ENCODE peak calls at places on chromosomes 13 and 19, in nine cellular contexts. W is IMR-90, F is PC-3, N is thoracic aorta, R is Karpas-422, I is neural progenitor cell, P is mesendoderm, T is ovary, Y is spleen. D is an unnamed sample.

GRCh38 chr19:20928371-20928770 is 5.3 kb downstream of the ZNF85 start:
- DNase-seq in W (peak; percentile 87), F (no peak), N (no peak), R (no peak), I (no peak), P (no peak), T (no peak), Y (no peak), D (no peak)

GRCh38 chr13:29125934-29126424 is 305.8 kb downstream of the MTUS2 start:
- DNase-seq in W (no peak), F (no peak), N (no peak), R (no peak), I (no peak), P (no peak), T (no peak), Y (no peak), D (no peak)

GRCh38 chr13:75762066-75762937 is 126.2 kb downstream of the LMO7 start:
- DNase-seq in W (peak; percentile 63), F (peak; percentile 58), N (no peak), R (no peak), I (no peak), P (no peak), T (no peak), Y (no peak), D (peak; percentile 74)

GRCh38 chr19:42284641-42285341 is 15.7 kb downstream of the CIC start:
- DNase-seq in W (no peak), F (no peak), N (no peak), R (peak; percentile 69), I (peak; percentile 56), P (peak; percentile 46), T (peak; percentile 75), Y (peak; percentile 92), D (peak; percentile 41)

GRCh38 chr19:35621708-35622107 is 7.1 kb upstream of the RBM42 start:
- DNase-seq in W (no peak), F (no peak), N (no peak), R (no peak), I (no peak), P (no peak), T (no peak), Y (no peak), D (no peak)

GRCh38 chr13:33194820-33195692 is 90.5 kb downstream of the STARD13 start:
- DNase-seq in W (peak; percentile 96), F (peak; percentile 54), N (peak; percentile 29), R (no peak), I (no peak), P (no peak), T (no peak), Y (no peak), D (no peak)

GRCh38 chr13:31896427-31896826 is 135.1 kb upstream of the FRY start:
- DNase-seq in W (peak; percentile 63), F (no peak), N (no peak), R (no peak), I (peak; percentile 8), P (peak; percentile 13), T (no peak), Y (no peak), D (no peak)

GRCh38 chr19:3451451-3451866 is 28.9 kb downstream of the SMIM24 start:
- DNase-seq in W (no peak), F (no peak), N (no peak), R (no peak), I (no peak), P (no peak), T (no peak), Y (no peak), D (no peak)

GRCh38 chr13:75226755-75227435 is 255.1 kb downstream of the TBC1D4 start:
- DNase-seq in W (peak; percentile 86), F (peak; percentile 89), N (no peak), R (no peak), I (no peak), P (peak; percentile 5), T (no peak), Y (no peak), D (no peak)

GRCh38 chr19:42360787-42361544 is 29.1 kb downstream of the CNFN start:
- DNase-seq in W (no peak), F (no peak), N (no peak), R (no peak), I (peak; percentile 80), P (peak; percentile 70), T (no peak), Y (no peak), D (no peak)

GRCh38 chr13:91504216-91504615 is 105.8 kb downstream of the GPC5 start:
- DNase-seq in W (no peak), F (no peak), N (no peak), R (no peak), I (no peak), P (no peak), T (no peak), Y (no peak), D (no peak)

GRCh38 chr19:30717381-30717780 is 345.2 kb downstream of the ZNF536 start:
- DNase-seq in W (no peak), F (no peak), N (no peak), R (no peak), I (no peak), P (no peak), T (no peak), Y (peak; percentile 30), D (no peak)

GRCh38 chr13:59458908-59459579 is 704.7 kb downstream of the DIAPH3 start:
- DNase-seq in W (peak; percentile 85), F (peak; percentile 76), N (no peak), R (no peak), I (peak; percentile 17), P (peak; percentile 32), T (no peak), Y (peak; percentile 77), D (no peak)

GRCh38 chr19:7590256-7590655 is 5.4 kb upstream of the CAMSAP3 start:
- DNase-seq in W (no peak), F (peak; percentile 44), N (no peak), R (no peak), I (no peak), P (no peak), T (no peak), Y (no peak), D (no peak)
- H3K36me3 ChIP-seq in W (no peaks in the 10 kb centered on the region), F (no peaks in the 10 kb centered on the region), N (no peaks in the 10 kb centered on the region), R (no peaks in the 10 kb centered on the region), I (no peaks in the 10 kb centered on the region), P (no peaks in the 10 kb centered on the region), T (no peaks in the 10 kb centered on the region), Y (no peaks in the 10 kb centered on the region), D (no peaks in the 10 kb centered on the region)

DNA sequence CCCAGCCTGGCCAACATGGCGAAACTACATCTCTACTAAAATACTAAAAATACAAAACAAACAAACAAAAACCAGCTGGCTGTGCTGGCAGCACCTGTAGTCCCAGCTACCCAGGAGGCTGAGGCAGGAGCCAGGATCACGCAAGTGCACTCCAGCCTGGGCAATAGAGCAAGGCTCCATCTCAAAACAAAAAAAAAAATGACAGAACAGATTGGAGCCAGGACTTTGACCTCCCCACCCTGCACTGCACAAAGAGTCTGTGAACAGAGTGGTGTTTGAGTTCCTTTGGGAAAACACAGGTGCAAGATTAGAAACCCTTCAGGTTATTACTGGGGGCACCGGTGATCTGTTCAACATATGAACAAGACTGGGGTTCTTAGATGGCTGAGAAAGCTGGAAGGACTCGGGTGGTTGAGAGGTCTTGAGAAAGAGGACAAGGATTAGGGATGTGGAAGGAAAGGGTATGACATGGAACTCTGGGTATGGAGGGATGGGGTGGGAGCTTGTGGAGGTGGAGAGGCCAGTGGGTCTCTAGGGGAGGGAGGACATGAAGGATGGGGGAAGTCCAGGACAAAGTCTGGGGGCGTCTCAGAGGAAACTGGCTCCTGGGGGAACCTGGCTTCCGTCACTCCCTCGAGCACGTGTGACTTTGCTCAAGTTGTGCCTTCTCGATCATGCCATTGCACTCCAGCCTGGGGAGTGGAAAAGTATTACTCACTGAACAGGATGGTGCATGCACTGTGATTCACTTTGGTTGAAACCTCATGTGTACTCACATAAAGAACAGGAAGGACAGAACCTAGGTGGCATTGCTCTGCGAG is 25.9 kb downstream of the RCN3 start:
- DNase-seq in W (peak; percentile 69), F (peak; percentile 90), N (no peak), R (peak; percentile 41), I (no peak), P (no peak), T (no peak), Y (no peak), D (no peak)
- H3K4me1 ChIP-seq in W (no peaks in the 10 kb centered on the region), F (peaks cover 15% of the 10 kb centered on the region), N (no peaks in the 10 kb centered on the region), R (no peaks in the 10 kb centered on the region), I (peaks cover 8% of the 10 kb centered on the region), P (no peaks in the 10 kb centered on the region), T (peaks cover 2% of the 10 kb centered on the region), Y (peaks cover 41% of the 10 kb centered on the region), D (peaks cover 46% of the 10 kb centered on the region)

GRCh38 chr13:20191902-20192469 is 752 bp downstream of the GJB2 start:
- DNase-seq in W (no peak), F (peak; percentile 65), N (no peak), R (no peak), I (peak; percentile 76), P (peak; percentile 72), T (no peak), Y (no peak), D (peak; percentile 10)
- H3K27me3 ChIP-seq in W (peaks cover 55% of the 10 kb centered on the region), F (no peaks in the 10 kb centered on the region), N (peaks cover 17% of the 10 kb centered on the region), R (no peaks in the 10 kb centered on the region), I (peaks cover 98% of the 10 kb centered on the region), P (peaks cover 43% of the 10 kb centered on the region), T (peaks cover 2% of the 10 kb centered on the region), Y (peaks cover 51% of the 10 kb centered on the region), D (peaks cover 44% of the 10 kb centered on the region)

GRCh38 chr19:49857061-49857833 is 6.3 kb downstream of the PTOV1 start:
- DNase-seq in W (no peak), F (no peak), N (no peak), R (no peak), I (no peak), P (no peak), T (peak; percentile 45), Y (no peak), D (no peak)

GRCh38 chr19:49857834-49858590 is 7.1 kb downstream of the PTOV1 start:
- DNase-seq in W (no peak), F (no peak), N (no peak), R (peak; percentile 69), I (no peak), P (no peak), T (peak; percentile 55), Y (no peak), D (no peak)

GRCh38 chr19:49859838-49860715 is 7.3 kb downstream of the PNKP start:
- DNase-seq in W (no peak), F (no peak), N (no peak), R (no peak), I (no peak), P (no peak), T (peak; percentile 60), Y (no peak), D (no peak)

GRCh38 chr19:49856574-49857021 is 5.6 kb downstream of the PTOV1 start:
- DNase-seq in W (no peak), F (no peak), N (no peak), R (peak; percentile 66), I (no peak), P (no peak), T (peak; percentile 45), Y (no peak), D (no peak)

DNA sequence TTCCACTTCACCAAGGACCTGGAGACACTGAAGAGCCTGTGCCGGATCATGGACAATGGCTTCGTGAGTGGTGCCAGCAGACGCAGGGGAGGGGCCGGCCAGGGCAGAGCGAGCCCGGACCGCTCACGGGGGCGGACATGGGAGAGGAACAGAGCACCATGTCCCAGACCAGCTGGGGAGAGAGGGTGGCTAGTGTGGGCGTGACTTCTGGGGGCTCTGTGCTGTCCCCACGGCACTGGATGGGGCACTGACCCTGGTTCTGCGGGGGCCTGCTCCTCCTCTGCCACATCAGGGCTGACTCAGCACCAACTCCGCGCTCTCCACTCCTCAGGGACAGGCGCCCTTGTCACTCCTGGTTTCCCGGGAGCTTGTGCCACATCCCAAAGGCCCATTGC is 7.6 kb downstream of the PTOV1 start:
- DNase-seq in W (no peak), F (peak; percentile 15), N (no peak), R (no peak), I (no peak), P (no peak), T (no peak), Y (no peak), D (no peak)
- H3K36me3 ChIP-seq in W (peaks cover 82% of the 10 kb centered on the region), F (peaks cover 47% of the 10 kb centered on the region), N (peaks cover 57% of the 10 kb centered on the region), R (peaks cover 35% of the 10 kb centered on the region), I (no peaks in the 10 kb centered on the region), P (peaks cover 16% of the 10 kb centered on the region), T (no peaks in the 10 kb centered on the region), Y (peaks cover 94% of the 10 kb centered on the region), D (no peaks in the 10 kb centered on the region)

D was measured in naive thymus-derived CD4-positive, alpha-beta T cell.